ENCODE peak calls at places on chromosome 20, in four cellular contexts. M, L, X and G are unnamed samples.

GRCh38 chr20:11387189-11387754 is 530.4 kb upstream of the BTBD3 start:
- DNase-seq in M (no peak), L (no peak), X (peak; percentile 97), G (no peak)

GRCh38 chr20:8693709-8694108 is 375.2 kb upstream of the PLCB4 start:
- DNase-seq in M (no peak), L (no peak), X (peak; percentile 1), G (no peak)

GRCh38 chr20:34089655-34090324 is 22.3 kb downstream of the EIF2S2 start:
- DNase-seq in M (no peak), L (no peak), X (no peak), G (no peak)

GRCh38 chr20:57108742-57109141 is 157.7 kb downstream of the BMP7 start:
- DNase-seq in M (no peak), L (no peak), X (no peak), G (no peak)

GRCh38 chr20:20551409-20551808 is 161.0 kb downstream of the RALGAPA2 start:
- DNase-seq in M (no peak), L (no peak), X (no peak), G (no peak)

GRCh38 chr20:14612389-14612788 is 275.0 kb upstream of the FLRT3 start:
- DNase-seq in M (no peak), L (no peak), X (no peak), G (no peak)

GRCh38 chr20:17227669-17228623 is 1.1 kb downstream of the PCSK2 start:
- DNase-seq in M (no peak), L (no peak), X (no peak), G (peak; percentile 86)

GRCh38 chr20:16241911-16242310 is 331.3 kb downstream of the KIF16B start:
- DNase-seq in M (no peak), L (no peak), X (peak; percentile 11), G (no peak)

GRCh38 chr20:1992359-1992758 is 1.5 kb downstream of the PDYN start:
- DNase-seq in M (no peak), L (no peak), X (no peak), G (no peak)

GRCh38 chr20:3218307-3218988 is 9.2 kb downstream of the ITPA start:
- DNase-seq in M (no peak), L (peak; percentile 70), X (peak; percentile 12), G (peak; percentile 73)

GRCh38 chr20:2768632-2769015 is 31.8 kb downstream of the CPXM1 start:
- DNase-seq in M (no peak), L (no peak), X (no peak), G (no peak)

GRCh38 chr20:37236462-37236861 is 25.2 kb downstream of the GHRH start:
- DNase-seq in M (no peak), L (no peak), X (no peak), G (no peak)

GRCh38 chr20:10728873-10729670 is 55.3 kb upstream of the JAG1 start:
- DNase-seq in M (no peak), L (no peak), X (no peak), G (no peak)

GRCh38 chr20:50418890-50419642 is 91.1 kb upstream of the PTPN1 start:
- DNase-seq in M (no peak), L (no peak), X (no peak), G (no peak)

GRCh38 chr20:53157443-53158408 is 185.6 kb downstream of the TSHZ2 start:
- DNase-seq in M (no peak), L (peak; percentile 59), X (peak; percentile 18), G (peak; percentile 77)

GRCh38 chr20:15214051-15214450 is 876.6 kb upstream of the FLRT3 start:
- DNase-seq in M (no peak), L (no peak), X (no peak), G (no peak)

GRCh38 chr20:58622671-58623578 is 28.2 kb upstream of the STX16 start:
- DNase-seq in M (no peak), L (no peak), X (no peak), G (no peak)

GRCh38 chr20:25055711-25056492 is 2.0 kb downstream of the ACSS1 start:
- DNase-seq in M (no peak), L (peak; percentile 54), X (no peak), G (no peak)

GRCh38 chr20:4671015-4671414 is 50.7 kb upstream of the PRND start:
- DNase-seq in M (no peak), L (no peak), X (no peak), G (no peak)

GRCh38 chr20:43955244-43956191 is 40.9 kb downstream of the TOX2 start:
- DNase-seq in M (peak; percentile 73), L (no peak), X (peak; percentile 89), G (peak; percentile 84)

GRCh38 chr20:48832423-48832735 is 4.6 kb upstream of the PREX1 start:
- DNase-seq in M (no peak), L (no peak), X (no peak), G (no peak)

GRCh38 chr20:16441526-16442164 is 131.6 kb downstream of the KIF16B start:
- DNase-seq in M (no peak), L (no peak), X (no peak), G (no peak)

DNA sequence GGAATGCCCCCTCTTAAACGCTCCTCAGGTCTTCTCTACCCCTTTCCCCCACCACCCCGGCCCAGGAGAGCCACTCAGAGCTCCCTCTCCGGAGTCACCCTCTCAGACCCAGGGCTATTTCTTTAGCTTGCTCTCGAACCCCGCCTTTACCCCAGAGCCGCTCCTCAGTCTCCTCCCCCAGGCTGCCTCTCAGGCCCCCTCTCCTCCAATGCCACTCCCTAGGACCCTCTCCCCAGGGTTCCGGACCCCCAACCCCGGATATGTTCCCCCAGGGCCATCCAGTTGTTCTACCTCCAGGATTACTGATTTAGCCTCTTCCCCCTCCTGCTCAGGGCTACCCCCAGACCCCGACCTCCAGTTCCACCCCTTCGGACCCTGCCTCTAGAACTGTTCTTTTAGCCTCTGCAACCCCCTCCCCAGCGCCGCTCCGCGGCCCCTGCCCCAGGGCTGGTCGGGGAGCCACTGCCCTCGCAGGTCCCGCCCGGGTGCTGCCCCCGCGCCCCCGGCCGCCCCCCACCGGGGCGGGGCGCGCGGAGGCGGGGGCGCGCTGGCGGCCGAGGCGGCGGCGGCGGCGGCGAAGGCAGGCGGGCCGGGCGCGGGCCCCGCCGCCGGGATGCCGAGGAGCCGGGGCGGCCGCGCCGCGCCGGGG is at the start of gene MMP24:
- DNase-seq in M (no peak), L (peak; percentile 53), X (no peak), G (no peak)
- TF ChIP-seq EZH2 in M (no peak), L (no peak), X (no peak), G (peak; percentile 64)

GRCh38 chr20:46156065-46156464 is 38.0 kb downstream of the CD40 start:
- DNase-seq in M (no peak), L (no peak), X (no peak), G (no peak)

GRCh38 chr20:46158476-46158987 is 40.4 kb downstream of the CD40 start:
- DNase-seq in M (no peak), L (no peak), X (no peak), G (no peak)

GRCh38 chr20:46157076-46157592 is 39.0 kb downstream of the CD40 start:
- DNase-seq in M (no peak), L (no peak), X (no peak), G (no peak)

GRCh38 chr20:46159101-46159897 is 41.2 kb downstream of the CD40 start:
- DNase-seq in M (no peak), L (no peak), X (no peak), G (no peak)

DNA sequence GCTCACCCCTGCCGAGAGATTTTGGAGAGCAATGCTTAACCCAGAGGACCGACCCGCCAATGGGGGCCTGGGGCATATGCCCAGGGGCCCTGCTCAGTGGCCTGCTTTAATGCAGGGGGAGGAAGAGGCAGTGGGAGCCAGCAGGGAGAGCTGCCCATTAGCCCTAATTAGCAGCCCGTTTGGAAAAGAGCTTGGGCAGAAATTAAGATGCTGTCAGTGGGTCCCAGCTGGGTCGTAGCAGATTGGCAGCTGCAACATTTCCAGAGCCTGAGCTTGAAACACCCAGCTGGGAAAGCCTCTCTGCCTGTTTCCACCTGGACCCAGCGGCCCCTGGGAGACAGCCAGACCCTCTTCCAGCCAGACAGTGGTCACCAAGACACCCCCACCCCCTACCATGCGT is 39.5 kb downstream of the CD40 start:
- DNase-seq in M (no peak), L (no peak), X (no peak), G (no peak)
- H3K27me3 ChIP-seq in M (peaks cover 1% of the 10 kb centered on the region), L (peaks cover 23% of the 10 kb centered on the region), X (no peaks in the 10 kb centered on the region), G (peaks cover 10% of the 10 kb centered on the region)

DNA sequence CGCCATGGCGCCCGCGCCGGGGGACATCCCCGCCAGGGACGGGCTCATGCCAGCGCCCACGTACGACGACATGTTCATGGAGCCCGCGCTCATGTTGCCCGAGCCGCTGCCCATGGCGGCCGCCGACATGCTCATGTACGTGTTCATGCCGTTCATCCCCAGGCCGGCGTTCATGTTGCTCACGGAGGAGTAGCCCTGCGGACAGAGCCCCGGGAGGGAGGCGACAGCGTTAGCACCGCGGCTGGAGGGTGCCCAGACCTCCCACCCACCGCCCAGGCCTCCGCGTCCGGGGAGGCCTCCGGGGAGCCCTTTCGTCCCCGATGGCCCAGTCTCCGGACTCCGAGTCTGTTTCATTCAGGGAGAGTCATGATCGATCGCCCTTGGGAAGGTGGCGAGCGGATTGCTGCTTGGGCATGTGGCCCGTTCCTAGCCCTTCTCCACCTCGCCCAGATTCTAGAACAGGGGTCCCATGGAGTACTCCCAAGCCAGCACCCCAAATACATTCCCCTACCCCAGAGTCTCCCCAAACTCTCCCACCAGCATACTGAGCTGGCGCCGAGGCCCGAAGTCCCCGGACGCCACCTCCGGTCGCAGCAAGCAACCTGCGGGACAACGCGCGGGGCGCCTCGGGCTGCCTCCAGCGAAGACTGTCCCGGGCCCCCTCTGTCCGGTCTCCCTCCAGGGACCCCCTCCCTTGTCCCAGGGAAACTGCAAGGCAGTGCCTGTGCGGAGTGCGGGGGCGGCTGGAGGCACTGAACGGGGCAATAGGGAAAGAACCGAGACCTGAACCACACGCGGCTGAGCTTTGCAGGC is 1.2 kb downstream of the FOXA2 start:
- DNase-seq in M (no peak), L (no peak), X (no peak), G (no peak)
- TF ChIP-seq EZH2 in M (no peak), L (no peak), X (peak; percentile 33), G (peak; percentile 79)

GRCh38 chr20:61900376-61901293 is 165.0 kb downstream of the TAF4 start:
- DNase-seq in M (no peak), L (no peak), X (no peak), G (no peak)
- H3K27me3 ChIP-seq in M (no peaks in the 10 kb centered on the region), L (peaks cover 40% of the 10 kb centered on the region), X (no peaks in the 10 kb centered on the region), G (peaks cover 61% of the 10 kb centered on the region)

GRCh38 chr20:63254536-63255384 is 497 bp upstream of the NKAIN4 start:
- DNase-seq in M (no peak), L (no peak), X (no peak), G (no peak)
- TF ChIP-seq EZH2 in M (no peak), L (no peak), X (no peak), G (peak; percentile 84)

GRCh38 chr20:61966492-61967244 is 99.0 kb downstream of the TAF4 start:
- DNase-seq in M (no peak), L (no peak), X (no peak), G (no peak)

GRCh38 chr20:61965606-61966491 is 99.8 kb downstream of the TAF4 start:
- DNase-seq in M (no peak), L (peak; percentile 59), X (no peak), G (no peak)

GRCh38 chr20:61963149-61963548 is 102.5 kb downstream of the TAF4 start:
- DNase-seq in M (no peak), L (no peak), X (no peak), G (no peak)

GRCh38 chr20:61964675-61965605 is 100.7 kb downstream of the TAF4 start:
- DNase-seq in M (no peak), L (no peak), X (no peak), G (no peak)

GRCh38 chr20:61963885-61964674 is 101.6 kb downstream of the TAF4 start:
- DNase-seq in M (no peak), L (no peak), X (no peak), G (no peak)
- H3K27me3 ChIP-seq in M (no peaks in the 10 kb centered on the region), L (no peaks in the 10 kb centered on the region), X (peaks cover 2% of the 10 kb centered on the region), G (peaks cover 26% of the 10 kb centered on the region)